ENCODE peak calls at places on chromosomes 2 and 18, in five cellular contexts. One of them, this sample, is unnamed.

GRCh38 chr2:241802806-241803318 is 6.1 kb upstream of the NEU4 start:
- DNase-seq in H1: no peak
- DNase-seq in K562: no peak
- DNase-seq in SK-N-SH: peak
- DNase-seq in GM12878: no peak
- DNase-seq in this sample: no peak

GRCh38 chr2:20669609-20670314 is 2.8 kb downstream of the GDF7 start:
- DNase-seq in SK-N-SH: peak
- DNase-seq in H1: peak
- DNase-seq in K562: no peak
- DNase-seq in GM12878: no peak
- DNase-seq in this sample: no peak

GRCh38 chr2:165197346-165197745 is 6.5 kb downstream of the SCN3A start:
- DNase-seq in H1: no peak
- DNase-seq in SK-N-SH: no peak
- DNase-seq in GM12878: no peak
- DNase-seq in K562: no peak
- DNase-seq in this sample: no peak

GRCh38 chr18:56962322-56962721 is 184.6 kb upstream of the BOD1L2 start:
- DNase-seq in GM12878: no peak
- DNase-seq in K562: no peak
- DNase-seq in SK-N-SH: no peak
- DNase-seq in H1: no peak
- DNase-seq in this sample: no peak

GRCh38 chr18:46711444-46711863 is 45.4 kb downstream of the ST8SIA5 start:
- DNase-seq in K562: peak
- DNase-seq in GM12878: no peak
- DNase-seq in SK-N-SH: peak
- DNase-seq in H1: no peak
- DNase-seq in this sample: no peak

GRCh38 chr18:48674758-48675157 is 135.9 kb downstream of the CTIF start:
- DNase-seq in GM12878: no peak
- DNase-seq in H1: no peak
- DNase-seq in SK-N-SH: no peak
- DNase-seq in K562: no peak
- DNase-seq in this sample: no peak

GRCh38 chr18:49487711-49488310 is 777 bp upstream of the C18orf32 start:
- DNase-seq in K562: no peak
- DNase-seq in H1: no peak
- DNase-seq in GM12878: no peak
- DNase-seq in SK-N-SH: no peak
- DNase-seq in this sample: peak

GRCh38 chr2:189179607-189179979 is at the start of gene COL5A2:
- DNase-seq in SK-N-SH: no peak
- DNase-seq in GM12878: no peak
- DNase-seq in H1: no peak
- DNase-seq in K562: no peak
- DNase-seq in this sample: peak

GRCh38 chr2:234291765-234292204 is 205.1 kb downstream of the ARL4C start:
- DNase-seq in K562: no peak
- DNase-seq in GM12878: no peak
- DNase-seq in H1: no peak
- DNase-seq in SK-N-SH: no peak
- DNase-seq in this sample: no peak

GRCh38 chr2:24984912-24985311 is 13.2 kb upstream of the DNAJC27 start:
- DNase-seq in K562: no peak
- DNase-seq in SK-N-SH: peak
- DNase-seq in GM12878: no peak
- DNase-seq in H1: no peak
- DNase-seq in this sample: no peak

GRCh38 chr2:16139663-16140610 is 199.6 kb downstream of the MYCN start:
- DNase-seq in K562: no peak
- DNase-seq in GM12878: no peak
- DNase-seq in SK-N-SH: no peak
- DNase-seq in H1: peak
- DNase-seq in this sample: no peak

GRCh38 chr2:201484805-201485204 is 33.3 kb downstream of the STRADB start:
- DNase-seq in GM12878: no peak
- DNase-seq in K562: no peak
- DNase-seq in SK-N-SH: no peak
- DNase-seq in H1: no peak
- DNase-seq in this sample: no peak

GRCh38 chr2:187003038-187003543 is 154.1 kb upstream of the ZSWIM2 start:
- DNase-seq in GM12878: no peak
- DNase-seq in K562: peak
- DNase-seq in H1: no peak
- DNase-seq in SK-N-SH: no peak
- DNase-seq in this sample: no peak

GRCh38 chr2:145715601-145716000 is 1195.7 kb upstream of the ZEB2 start:
- DNase-seq in K562: peak
- DNase-seq in SK-N-SH: no peak
- DNase-seq in GM12878: no peak
- DNase-seq in H1: no peak
- DNase-seq in this sample: no peak

GRCh38 chr2:204187513-204188088 is 251.0 kb downstream of the ICOS start:
- DNase-seq in K562: no peak
- DNase-seq in H1: no peak
- DNase-seq in GM12878: no peak
- DNase-seq in SK-N-SH: no peak
- DNase-seq in this sample: no peak

GRCh38 chr18:21930177-21930576 is 189.6 kb downstream of the MIB1 start:
- DNase-seq in K562: no peak
- DNase-seq in GM12878: no peak
- DNase-seq in H1: no peak
- DNase-seq in SK-N-SH: no peak
- DNase-seq in this sample: no peak

GRCh38 chr2:64807417-64807816 is 153.7 kb upstream of the SERTAD2 start:
- DNase-seq in K562: no peak
- DNase-seq in GM12878: peak
- DNase-seq in SK-N-SH: no peak
- DNase-seq in H1: no peak
- DNase-seq in this sample: peak

GRCh38 chr2:236257171-236257570 is 7.0 kb downstream of the ASB18 start:
- DNase-seq in K562: no peak
- DNase-seq in SK-N-SH: no peak
- DNase-seq in H1: no peak
- DNase-seq in GM12878: no peak
- DNase-seq in this sample: no peak

GRCh38 chr18:13447621-13448020 is 229.1 kb downstream of the LDLRAD4 start:
- DNase-seq in H1: no peak
- DNase-seq in SK-N-SH: peak
- DNase-seq in GM12878: no peak
- DNase-seq in K562: no peak
- DNase-seq in this sample: no peak

GRCh38 chr2:138475394-138475793 is 26.2 kb upstream of the SPOPL start:
- DNase-seq in GM12878: peak
- DNase-seq in H1: no peak
- DNase-seq in SK-N-SH: no peak
- DNase-seq in K562: no peak
- DNase-seq in this sample: no peak

DNA sequence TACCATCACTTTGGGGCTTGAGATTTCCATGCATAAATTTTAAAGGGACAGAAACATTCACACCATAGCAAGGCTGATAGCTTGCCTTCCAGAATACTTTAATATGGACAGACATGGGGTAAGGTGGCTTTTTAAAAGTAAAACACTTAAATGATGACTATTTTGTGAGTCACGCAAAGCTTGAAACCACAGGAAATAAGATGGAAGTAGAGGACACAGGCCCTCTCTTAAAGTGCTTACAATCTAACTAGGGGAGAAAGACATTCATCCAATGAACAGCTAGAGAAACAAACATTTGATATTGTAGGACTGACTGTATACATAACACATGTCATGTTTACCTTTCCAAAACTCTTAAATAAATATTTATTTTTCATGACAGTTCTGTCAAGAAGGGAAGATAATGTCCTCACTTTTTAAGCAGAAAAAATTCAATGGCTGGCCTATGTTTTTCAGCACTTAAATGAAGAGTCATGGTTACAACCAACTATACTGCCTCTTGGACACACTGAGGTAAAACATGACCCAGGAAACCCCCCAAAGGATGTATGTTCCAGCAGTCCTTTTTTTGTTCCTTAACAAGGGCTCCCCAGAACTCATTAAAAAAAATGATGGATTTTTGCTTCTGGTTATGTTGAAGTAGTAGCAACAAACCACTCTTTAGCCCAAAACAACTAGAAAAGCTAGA is 120.0 kb upstream of the RBMS1 start:
- DNase-seq in H1: no peak
- DNase-seq in SK-N-SH: no peak
- DNase-seq in GM12878: no peak
- DNase-seq in K562: no peak
- DNase-seq in this sample: no peak
- TF ChIP-seq JUND in H1: no peak
- TF ChIP-seq JUND in SK-N-SH: peak
- TF ChIP-seq JUND in GM12878: no peak
- TF ChIP-seq JUND in K562: no peak
- TF ChIP-seq JUND in this sample: no peak

DNA sequence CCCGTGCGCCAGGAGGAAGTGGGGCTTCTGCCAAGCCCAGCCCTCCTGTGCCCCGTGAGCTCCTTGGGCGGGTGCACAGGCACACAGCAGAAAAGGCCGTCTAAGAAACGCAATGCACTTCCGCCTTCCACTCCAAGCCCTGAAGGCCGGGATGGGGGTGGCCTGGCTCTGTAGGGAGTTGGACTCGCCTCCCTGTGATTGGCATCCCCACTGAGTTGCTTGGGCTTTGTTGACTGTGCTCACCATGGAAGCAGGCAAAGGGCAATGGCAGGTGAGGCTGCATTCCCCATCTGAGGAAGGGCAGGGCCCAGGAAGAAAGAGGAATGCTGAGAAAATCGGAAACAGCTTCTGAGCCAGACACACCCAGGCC is 66.8 kb downstream of the CRACDL start:
- DNase-seq in SK-N-SH: no peak
- DNase-seq in H1: no peak
- DNase-seq in K562: no peak
- DNase-seq in GM12878: no peak
- DNase-seq in this sample: peak
- TF ChIP-seq JUND in SK-N-SH: no peak
- TF ChIP-seq JUND in H1: no peak
- TF ChIP-seq JUND in K562: no peak
- TF ChIP-seq JUND in GM12878: no peak
- TF ChIP-seq JUND in this sample: no peak

GRCh38 chr2:7927694-7928093 is 754.2 kb upstream of the ID2 start:
- DNase-seq in GM12878: no peak
- DNase-seq in K562: no peak
- DNase-seq in SK-N-SH: no peak
- DNase-seq in H1: no peak
- DNase-seq in this sample: no peak
- TF ChIP-seq JUND in GM12878: no peak
- TF ChIP-seq JUND in K562: no peak
- TF ChIP-seq JUND in SK-N-SH: no peak
- TF ChIP-seq JUND in H1: no peak
- TF ChIP-seq JUND in this sample: no peak

GRCh38 chr2:217986256-217986961 is 16.4 kb downstream of the TNS1 start:
- DNase-seq in H1: no peak
- DNase-seq in GM12878: no peak
- DNase-seq in SK-N-SH: no peak
- DNase-seq in K562: no peak
- DNase-seq in this sample: no peak
- TF ChIP-seq JUND in H1: no peak
- TF ChIP-seq JUND in GM12878: no peak
- TF ChIP-seq JUND in SK-N-SH: no peak
- TF ChIP-seq JUND in K562: no peak
- TF ChIP-seq JUND in this sample: no peak

GRCh38 chr2:221948076-221948475 is 350.7 kb downstream of the PAX3 start:
- DNase-seq in K562: no peak
- DNase-seq in GM12878: no peak
- DNase-seq in SK-N-SH: no peak
- DNase-seq in H1: no peak
- DNase-seq in this sample: no peak

GRCh38 chr2:221943078-221943810 is 355.6 kb downstream of the PAX3 start:
- DNase-seq in K562: no peak
- DNase-seq in H1: no peak
- DNase-seq in GM12878: no peak
- DNase-seq in SK-N-SH: no peak
- DNase-seq in this sample: peak
- TF ChIP-seq JUND in K562: no peak
- TF ChIP-seq JUND in H1: no peak
- TF ChIP-seq JUND in GM12878: no peak
- TF ChIP-seq JUND in SK-N-SH: no peak
- TF ChIP-seq JUND in this sample: no peak

This sample was measured in T47D.